ENCODE peak calls at places on chromosome 5, in seven cellular contexts. I is GM13976, S is GM10248, F is kidney epithelial cell, T is A549, L is cardiac fibroblast, O is WTC11. R is an unnamed sample.

GRCh38 chr5:855771-856530 is 5.2 kb upstream of the ZDHHC11 start:
- DNase-seq in I (no peak), S (no peak), F (no peak), T (no peak), L (no peak), O (no peak), R (no peak)

GRCh38 chr5:85927632-85928031 is 690.1 kb upstream of the COX7C start:
- DNase-seq in I (no peak), S (no peak), F (no peak), T (no peak), L (no peak), O (no peak), R (no peak)

GRCh38 chr5:174935854-174936474 is 211.6 kb downstream of the MSX2 start:
- DNase-seq in I (peak; percentile 64), S (peak; percentile 58), F (peak; percentile 1), T (peak; percentile 68), L (peak; percentile 67), O (peak; percentile 83), R (peak; percentile 5)

GRCh38 chr5:145922059-145922458 is 14.3 kb upstream of the SH3RF2 start:
- DNase-seq in I (no peak), S (no peak), F (no peak), T (no peak), L (no peak), O (no peak), R (no peak)

GRCh38 chr5:157612071-157612476 is 36.5 kb upstream of the ADAM19 start:
- DNase-seq in I (no peak), S (no peak), F (no peak), T (no peak), L (no peak), O (no peak), R (no peak)

GRCh38 chr5:95731571-95732554 is 727 bp downstream of the RHOBTB3 start:
- DNase-seq in I (no peak), S (peak; percentile 31), F (no peak), T (peak; percentile 19), L (peak; percentile 49), O (peak; percentile 65), R (no peak)

GRCh38 chr5:101897914-101898313 is 398.2 kb downstream of the SLCO4C1 start:
- DNase-seq in I (no peak), S (no peak), F (no peak), T (no peak), L (no peak), O (no peak), R (no peak)

GRCh38 chr5:151085517-151086031 is 4.7 kb upstream of the TNIP1 start:
- DNase-seq in I (no peak), S (no peak), F (no peak), T (no peak), L (peak; percentile 70), O (no peak), R (no peak)

GRCh38 chr5:73966411-73966810 is 340.4 kb downstream of the ARHGEF28 start:
- DNase-seq in I (no peak), S (no peak), F (no peak), T (no peak), L (no peak), O (no peak), R (no peak)

GRCh38 chr5:73967347-73967746 is 341.4 kb downstream of the ARHGEF28 start:
- DNase-seq in I (no peak), S (no peak), F (no peak), T (no peak), L (no peak), O (no peak), R (no peak)

GRCh38 chr5:73968246-73968645 is 342.2 kb downstream of the ARHGEF28 start:
- DNase-seq in I (no peak), S (no peak), F (no peak), T (no peak), L (no peak), O (no peak), R (no peak)

GRCh38 chr5:73963021-73963420 is 337.0 kb downstream of the ARHGEF28 start:
- DNase-seq in I (no peak), S (no peak), F (no peak), T (no peak), L (peak; percentile 52), O (no peak), R (no peak)

GRCh38 chr5:73964352-73964751 is 338.4 kb downstream of the ARHGEF28 start:
- DNase-seq in I (no peak), S (no peak), F (no peak), T (no peak), L (no peak), O (no peak), R (no peak)
- TF ChIP-seq CTCF in I (no peak), S (no peak), F (no peak), T (no peak), L (no peak), O (no peak), R (no peak)

DNA sequence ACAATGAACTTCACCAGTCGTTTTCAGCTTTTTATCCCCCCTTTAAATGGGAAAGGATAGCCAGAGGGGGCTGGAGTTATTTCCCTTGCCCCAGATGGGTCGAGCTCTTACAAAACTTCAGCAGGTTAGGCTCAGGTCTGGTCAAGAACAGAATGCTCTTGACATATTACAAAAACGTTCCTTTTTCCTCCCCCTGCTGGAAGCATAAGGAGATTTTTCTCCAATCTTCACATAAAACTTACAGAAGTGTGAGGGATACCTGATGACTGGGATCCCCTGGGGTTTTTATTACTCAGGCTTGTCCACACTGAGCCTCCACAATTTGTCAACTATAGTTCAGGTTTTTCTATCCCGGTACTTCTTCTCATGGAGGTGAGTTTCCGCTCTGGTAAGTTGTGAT is 60.8 kb downstream of the CSF2 start:
- DNase-seq in I (no peak), S (no peak), F (no peak), T (peak; percentile 10), L (peak; percentile 42), O (no peak), R (no peak)
- TF ChIP-seq CTCF in I (no peak), S (peak; percentile 5), F (peak; percentile 33), T (peak; percentile 38), L (peak; percentile 43), O (no peak), R (peak; percentile 45)

GRCh38 chr5:136061630-136062381 is 33.0 kb downstream of the TGFBI start:
- DNase-seq in I (no peak), S (no peak), F (no peak), T (no peak), L (no peak), O (no peak), R (no peak)

GRCh38 chr5:136062563-136063274 is 33.9 kb downstream of the TGFBI start:
- DNase-seq in I (peak; percentile 30), S (peak; percentile 28), F (no peak), T (no peak), L (peak; percentile 64), O (peak; percentile 34), R (no peak)

GRCh38 chr5:136058031-136058971 is 29.5 kb downstream of the TGFBI start:
- DNase-seq in I (no peak), S (no peak), F (peak; percentile 90), T (peak; percentile 70), L (peak; percentile 98), O (peak; percentile 33), R (peak; percentile 92)

GRCh38 chr5:136058972-136059354 is 30.2 kb downstream of the TGFBI start:
- DNase-seq in I (no peak), S (no peak), F (no peak), T (no peak), L (no peak), O (no peak), R (no peak)

GRCh38 chr5:136060963-136061362 is 32.2 kb downstream of the TGFBI start:
- DNase-seq in I (no peak), S (no peak), F (no peak), T (no peak), L (no peak), O (no peak), R (no peak)
- TF ChIP-seq CTCF in I (no peak), S (no peak), F (no peak), T (no peak), L (no peak), O (no peak), R (no peak)

DNA sequence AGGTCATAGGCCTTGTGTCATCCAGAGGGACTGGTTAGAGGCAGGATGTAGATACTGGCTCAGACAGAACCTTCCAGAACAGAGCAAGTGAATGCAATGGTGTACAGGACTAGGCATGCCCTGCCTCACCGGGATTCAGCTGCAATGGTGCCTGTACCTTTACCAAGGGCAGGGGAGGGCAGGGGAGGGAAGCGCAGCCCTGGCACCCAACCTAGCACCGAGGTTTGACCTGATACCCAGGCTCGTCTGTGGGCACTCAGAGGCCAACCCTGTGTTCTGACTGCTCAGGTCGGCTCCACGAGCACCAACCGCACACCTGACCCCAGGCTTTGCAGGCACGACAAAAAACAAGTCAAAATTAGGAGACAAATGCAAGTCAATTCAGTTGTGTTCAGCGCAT is 47.3 kb upstream of the GFPT2 start:
- DNase-seq in I (peak; percentile 13), S (peak; percentile 6), F (no peak), T (no peak), L (no peak), O (no peak), R (no peak)
- TF ChIP-seq CTCF in I (no peak), S (no peak), F (no peak), T (no peak), L (no peak), O (no peak), R (no peak)

R was measured in retinal pigment epithelial cell.